ENCODE peak calls at places on chromosomes 2 and 18, in five cellular contexts. H is IMR-90, K is T-helper 9 cell, R is GM04504, T is left colon. O is an unnamed sample.

GRCh38 chr2:199977984-199978415 is 22.6 kb downstream of the MAIP1 start:
- DNase-seq in H (peak; percentile 82), K (no peak), R (no peak), T (peak; percentile 57), O (no peak)

GRCh38 chr2:104412384-104412783 is 441.5 kb upstream of the POU3F3 start:
- DNase-seq in H (no peak), K (no peak), R (no peak), T (no peak), O (no peak)

GRCh38 chr2:99867690-99868089 is 274.7 kb downstream of the AFF3 start:
- DNase-seq in H (peak; percentile 85), K (no peak), R (no peak), T (no peak), O (no peak)

GRCh38 chr2:71889991-71890684 is 257.5 kb downstream of the CYP26B1 start:
- DNase-seq in H (peak; percentile 66), K (no peak), R (peak; percentile 98), T (no peak), O (no peak)

GRCh38 chr2:163641986-163642385 is 93.8 kb downstream of the FIGN start:
- DNase-seq in H (peak; percentile 57), K (no peak), R (no peak), T (no peak), O (no peak)

GRCh38 chr18:8991131-8991530 is 111.4 kb upstream of the NDUFV2 start:
- DNase-seq in H (no peak), K (no peak), R (peak; percentile 60), T (no peak), O (no peak)

GRCh38 chr2:44980786-44981713 is 28.2 kb downstream of the SIX2 start:
- DNase-seq in H (no peak), K (no peak), R (no peak), T (no peak), O (no peak)

GRCh38 chr2:188314314-188315054 is 22.8 kb downstream of the GULP1 start:
- DNase-seq in H (no peak), K (no peak), R (no peak), T (no peak), O (no peak)

GRCh38 chr2:109266998-109267854 is 138.2 kb downstream of the SH3RF3 start:
- DNase-seq in H (no peak), K (no peak), R (no peak), T (no peak), O (no peak)

GRCh38 chr2:127094509-127095366 is 12.2 kb downstream of the BIN1 start:
- DNase-seq in H (peak; percentile 33), K (no peak), R (no peak), T (peak; percentile 65), O (peak; percentile 46)

GRCh38 chr2:10971855-10972348 is 60.2 kb downstream of the KCNF1 start:
- DNase-seq in H (no peak), K (no peak), R (no peak), T (no peak), O (no peak)

GRCh38 chr2:67323209-67323991 is 73.7 kb upstream of the ETAA1 start:
- DNase-seq in H (no peak), K (no peak), R (no peak), T (no peak), O (no peak)

GRCh38 chr2:179460530-179460929 is 195.9 kb upstream of the SESTD1 start:
- DNase-seq in H (peak; percentile 96), K (no peak), R (peak; percentile 68), T (no peak), O (no peak)